ENCODE peak calls at places on chromosomes 4 and X, in eight cellular contexts. Q is neuronal stem cell; D is stimulated activated naive CD8-positive, alpha-beta T cell treated with anti-CD3 and anti-CD28 coated beads, Interleukin-15, amount 100 ng/mL, for 72 hours; S is T-helper 9 cell; U is MV-4-11; B is PC-3; R is NCI-H1092; G is GM03348. W is an unnamed sample.

GRCh38 chrX:21990812-21991211 is 41.3 kb upstream of the PHEX start:
- DNase-seq in R (no peak), Q (no peak), U (peak; percentile 54), G (no peak), B (no peak), D (no peak), S (no peak), W (no peak)

GRCh38 chr4:87243426-87244053 is 23.1 kb upstream of the KLHL8 start:
- DNase-seq in Q (no peak), U (no peak), B (no peak), S (no peak), G (no peak), R (no peak), D (no peak), W (no peak)

GRCh38 chr4:139889194-139889762 is 223.7 kb downstream of the MGST2 start:
- DNase-seq in U (no peak), Q (no peak), R (no peak), S (no peak), G (no peak), B (peak; percentile 73), D (peak; percentile 10), W (no peak)

GRCh38 chr4:137543650-137544049 is 11.4 kb upstream of the PCDH18 start:
- DNase-seq in R (no peak), G (no peak), B (no peak), U (no peak), Q (no peak), D (no peak), S (no peak), W (no peak)

GRCh38 chr4:123749408-123749807 is 352.8 kb downstream of the SPRY1 start:
- DNase-seq in B (no peak), Q (no peak), D (no peak), R (no peak), S (no peak), G (no peak), U (no peak), W (no peak)

GRCh38 chr4:40454816-40455215 is 119.7 kb downstream of the CHRNA9 start:
- DNase-seq in R (no peak), Q (no peak), B (no peak), S (no peak), U (peak; percentile 38), G (no peak), D (no peak), W (no peak)

GRCh38 chrX:20315140-20315539 is 48.4 kb upstream of the RPS6KA3 start:
- DNase-seq in S (no peak), U (peak; percentile 76), B (no peak), D (no peak), Q (no peak), G (no peak), R (no peak), W (no peak)

GRCh38 chr4:158162637-158163036 is 10.2 kb downstream of the GASK1B start:
- DNase-seq in R (no peak), S (no peak), U (no peak), G (no peak), Q (no peak), B (no peak), D (no peak), W (no peak)

W was measured in GDM1.